ENCODE peak calls at places on chromosome 21, in four cellular contexts. L is tibial nerve, C is neural crest cell, E is NB4. T is an unnamed sample.

GRCh38 chr21:36610201-36610600 is 88.7 kb upstream of the SIM2 start:
- DNase-seq in C (no peak), E (no peak), L (no peak), T (no peak)

GRCh38 chr21:30463713-30464112 is 16.5 kb downstream of the KRTAP19-1 start:
- DNase-seq in L (no peak), C (no peak), E (peak), T (no peak)

GRCh38 chr21:46189213-46189958 is 5.1 kb upstream of the SPATC1L start:
- DNase-seq in C (no peak), L (no peak), E (no peak), T (peak)

GRCh38 chr21:33948951-33949444 is 33.4 kb upstream of the ATP5PO start:
- DNase-seq in C (no peak), E (no peak), L (no peak), T (no peak)

GRCh38 chr21:31337991-31338891 is 5.8 kb downstream of the TIAM1 start:
- DNase-seq in L (no peak), C (no peak), E (no peak), T (no peak)

GRCh38 chr21:35528109-35529042 is 479.3 kb upstream of the RUNX1 start:
- DNase-seq in L (peak), C (no peak), E (peak), T (no peak)

GRCh38 chr21:33360281-33360680 is 35.5 kb downstream of the IFNAR1 start:
- DNase-seq in E (no peak), C (no peak), L (no peak), T (no peak)

GRCh38 chr21:15293251-15293650 is 228.5 kb upstream of the NRIP1 start:
- DNase-seq in E (no peak), C (no peak), L (no peak), T (no peak)

GRCh38 chr21:34630536-34631143 is 15.7 kb upstream of the RCAN1 start:
- DNase-seq in E (peak), L (peak), C (peak), T (no peak)

DNA sequence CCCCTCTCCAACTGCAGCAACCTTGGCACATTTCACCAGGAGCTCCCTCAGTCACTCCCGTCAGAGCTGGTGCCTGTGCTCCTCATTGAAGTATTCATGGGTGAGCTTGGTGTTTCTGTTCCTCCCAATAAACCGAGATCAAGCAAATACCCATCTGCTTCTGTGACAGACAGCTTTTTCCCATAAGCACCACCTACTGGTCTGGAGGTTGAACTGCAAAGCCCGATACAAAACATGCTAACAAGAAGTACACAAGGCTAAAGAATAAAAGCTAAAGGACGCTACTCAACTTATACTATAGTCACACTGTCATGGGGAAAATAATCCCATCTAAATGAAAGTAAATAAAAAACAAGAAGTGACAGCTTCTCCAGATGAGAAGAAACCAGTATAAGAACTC is 111.9 kb upstream of the C21orf91 start:
- DNase-seq in E (peak), C (no peak), L (no peak), T (no peak)
- TF ChIP-seq CTCF in E (peak), C (peak), L (no peak), T (no peak)

GRCh38 chr21:18522181-18522771 is 118.7 kb upstream of the TMPRSS15 start:
- DNase-seq in L (no peak), C (no peak), E (no peak), T (no peak)
- TF ChIP-seq CTCF in L (no peak), C (peak), E (no peak), T (no peak)

GRCh38 chr21:28516011-28516410 is 476.7 kb downstream of the LTN1 start:
- DNase-seq in L (no peak), C (no peak), E (no peak), T (no peak)

GRCh38 chr21:28521932-28522826 is 470.5 kb downstream of the LTN1 start:
- DNase-seq in E (peak), C (no peak), L (no peak), T (no peak)

GRCh38 chr21:28518620-28519019 is 474.1 kb downstream of the LTN1 start:
- DNase-seq in E (no peak), C (no peak), L (no peak), T (no peak)

GRCh38 chr21:28513450-28513849 is 479.2 kb downstream of the LTN1 start:
- DNase-seq in C (no peak), L (no peak), E (no peak), T (no peak)

DNA sequence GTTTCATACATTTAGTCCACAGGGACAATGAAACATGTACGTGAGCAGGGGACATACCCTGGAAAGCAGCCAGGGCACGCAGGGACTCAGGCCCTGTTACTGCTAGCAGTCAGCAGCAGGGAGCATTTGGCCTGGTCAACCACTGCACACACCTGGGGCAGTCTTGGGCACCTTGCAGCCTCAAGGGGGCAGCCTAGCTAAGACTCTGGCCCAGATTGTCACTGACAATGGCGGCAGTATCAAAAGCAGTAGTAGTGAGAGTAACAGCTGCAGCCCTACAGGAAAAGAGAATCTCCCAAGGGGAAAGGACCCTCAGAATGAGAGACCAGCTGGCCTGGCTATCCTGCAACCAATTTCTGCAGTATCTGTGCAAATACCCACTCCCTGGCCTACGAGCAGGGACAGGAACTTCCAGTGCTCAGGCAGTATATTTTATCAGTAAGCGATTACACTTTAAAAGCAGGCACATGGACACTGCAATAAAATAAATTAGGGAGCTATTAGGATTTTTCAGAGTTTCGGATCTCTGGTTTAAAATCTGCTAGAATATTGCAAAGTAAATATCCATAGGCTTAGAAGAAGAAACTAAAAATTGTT is 475.6 kb downstream of the LTN1 start:
- DNase-seq in E (peak), L (peak), C (peak), T (no peak)
- TF ChIP-seq CTCF in E (peak), L (peak), C (peak), T (no peak)

GRCh38 chr21:21232320-21232719 is 234.1 kb downstream of the NCAM2 start:
- DNase-seq in L (no peak), C (no peak), E (peak), T (no peak)
- TF ChIP-seq CTCF in L (peak), C (peak), E (peak), T (no peak)

GRCh38 chr21:42721341-42721824 is 68.0 kb downstream of the PDE9A start:
- DNase-seq in C (no peak), L (peak), E (no peak), T (no peak)

GRCh38 chr21:42724226-42724920 is 71.0 kb downstream of the PDE9A start:
- DNase-seq in L (no peak), E (peak), C (no peak), T (no peak)

GRCh38 chr21:42722153-42722552 is 68.7 kb downstream of the PDE9A start:
- DNase-seq in L (no peak), C (no peak), E (no peak), T (no peak)

GRCh38 chr21:42725416-42725930 is 72.1 kb downstream of the PDE9A start:
- DNase-seq in L (no peak), C (no peak), E (no peak), T (no peak)

DNA sequence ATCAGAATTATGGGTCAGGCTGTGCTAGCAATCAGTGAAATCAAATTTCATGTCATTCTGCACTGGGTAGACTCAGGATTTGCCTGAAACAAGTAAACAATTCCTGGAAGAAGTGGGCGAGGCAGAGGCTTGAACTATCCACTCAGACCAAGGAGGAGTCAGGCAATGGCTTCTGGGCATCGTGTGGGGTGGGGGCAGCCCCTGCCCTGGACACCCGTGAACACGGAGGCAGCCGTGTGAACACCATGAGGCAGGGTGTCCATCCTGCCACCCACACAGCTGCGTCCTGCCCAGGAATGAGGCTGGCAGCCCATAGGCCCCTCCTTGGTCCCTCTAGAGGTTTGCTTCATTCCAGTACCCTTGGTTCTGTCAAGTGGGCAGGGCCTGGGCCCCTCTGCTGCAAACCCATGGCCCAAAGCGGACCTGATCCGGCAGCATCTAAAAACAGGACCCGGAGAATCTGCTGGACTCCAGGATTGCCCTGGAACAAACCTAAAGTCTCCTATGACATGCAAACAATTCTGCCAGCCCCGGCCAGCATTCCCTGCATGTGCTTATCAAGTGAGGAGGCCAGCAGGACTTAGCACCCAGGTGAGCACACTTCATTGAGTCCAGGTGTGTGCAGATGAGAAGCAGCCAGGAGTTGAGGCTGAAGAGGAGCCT is 69.5 kb downstream of the PDE9A start:
- DNase-seq in E (no peak), C (no peak), L (no peak), T (no peak)
- TF ChIP-seq CTCF in E (no peak), C (no peak), L (no peak), T (no peak)

DNA sequence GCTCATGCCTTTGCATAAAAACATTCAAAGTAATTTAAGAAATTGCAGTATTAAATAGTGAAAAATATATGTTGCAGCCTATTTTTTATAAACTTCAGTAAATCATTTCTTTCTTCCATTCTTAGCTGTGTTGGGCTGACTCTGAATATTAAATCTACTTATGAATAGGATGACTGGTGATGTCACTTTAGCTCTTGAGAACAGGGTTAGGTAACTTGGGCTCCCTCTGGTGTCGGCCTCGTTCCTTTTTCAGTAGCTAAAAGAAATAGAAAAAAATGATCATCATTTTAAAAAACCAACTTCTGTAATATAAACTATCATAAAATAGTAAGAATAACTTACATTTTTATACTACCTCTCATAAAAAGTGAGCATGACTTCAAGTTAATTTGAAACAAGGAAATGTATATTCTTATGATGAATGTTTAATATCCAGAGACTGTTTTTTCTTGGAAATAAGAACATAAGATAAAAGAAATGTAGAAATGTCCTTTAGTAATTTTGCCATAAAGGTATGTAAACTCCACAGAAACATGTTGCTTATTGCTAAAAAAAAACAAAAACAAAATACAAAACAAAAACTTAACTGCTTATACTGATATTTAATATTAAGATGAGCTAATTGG is 26.8 kb upstream of the NCAM2 start:
- DNase-seq in C (peak), E (peak), L (peak), T (no peak)
- TF ChIP-seq CTCF in C (peak), E (peak), L (peak), T (no peak)

GRCh38 chr21:43827015-43827611 is 37.7 kb downstream of the RRP1 start:
- DNase-seq in L (no peak), E (no peak), C (no peak), T (no peak)

GRCh38 chr21:43825610-43825935 is 36.2 kb downstream of the RRP1 start:
- DNase-seq in C (no peak), E (no peak), L (no peak), T (no peak)

GRCh38 chr21:43824883-43825609 is 35.7 kb downstream of the RRP1 start:
- DNase-seq in L (no peak), E (no peak), C (no peak), T (no peak)

GRCh38 chr21:43826623-43826974 is 37.2 kb downstream of the RRP1 start:
- DNase-seq in E (no peak), C (no peak), L (no peak), T (no peak)

DNA sequence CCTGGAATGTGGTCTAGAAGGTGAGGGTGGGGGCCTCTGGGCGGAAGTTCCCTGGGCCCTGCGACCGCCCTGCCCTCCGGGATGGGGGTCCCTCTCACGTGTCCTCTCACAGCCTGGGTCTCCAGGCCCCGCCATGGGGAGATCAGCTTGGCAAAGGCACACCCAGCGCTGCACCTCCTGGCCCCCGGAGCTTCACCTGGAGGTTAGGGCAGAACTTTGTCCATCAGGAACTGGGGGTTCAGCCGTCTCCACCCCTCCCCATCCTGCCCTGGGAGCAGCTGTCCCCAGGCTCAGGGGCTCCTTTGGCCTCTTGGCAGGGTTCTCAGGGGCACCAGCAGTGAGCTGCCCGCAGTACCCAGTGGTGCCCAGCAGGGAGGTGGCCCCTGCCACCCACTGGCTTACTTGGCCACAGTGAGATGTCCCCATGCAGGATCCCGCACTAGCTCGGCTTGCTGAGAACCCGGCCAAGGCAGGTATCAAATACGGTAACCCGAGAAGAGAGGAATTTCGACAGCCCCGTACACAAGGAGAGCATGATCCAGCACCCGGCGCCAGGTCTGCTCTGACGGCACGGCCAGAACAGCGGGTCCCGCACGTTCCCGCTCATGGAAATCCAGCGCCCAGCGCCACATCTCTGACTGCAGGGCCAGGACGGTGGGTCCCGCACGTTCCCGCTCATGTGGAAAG is 36.7 kb downstream of the RRP1 start:
- DNase-seq in E (no peak), C (no peak), L (no peak), T (no peak)
- TF ChIP-seq CTCF in E (no peak), C (peak), L (no peak), T (no peak)